ENCODE peak calls at places on chromosomes 2 and 18, in ten cellular contexts. S, P, Z, U, K, R, Y, L, G and I are unnamed samples.

GRCh38 chr2:184680825-184681224 is 82.5 kb downstream of the ZNF804A start:
- DNase-seq in Z (no peak), G (no peak), R (no peak), Y (no peak), K (no peak), S (no peak), L (no peak), P (no peak), U (no peak), I (no peak)

GRCh38 chr2:167944825-167945659 is 302.4 kb downstream of the STK39 start:
- DNase-seq in R (no peak), U (no peak), L (no peak), P (no peak), K (no peak), Z (no peak), Y (no peak), G (no peak), S (no peak), I (no peak)

GRCh38 chr2:196277002-196277401 is 105.6 kb upstream of the STK17B start:
- DNase-seq in U (no peak), K (no peak), L (no peak), Z (no peak), P (peak; percentile 61), Y (peak; percentile 40), R (no peak), S (no peak), G (peak; percentile 64), I (peak; percentile 5)

GRCh38 chr2:162067596-162067995 is 6.4 kb downstream of the DPP4 start:
- DNase-seq in P (no peak), G (no peak), Z (no peak), U (no peak), L (no peak), R (no peak), K (no peak), S (no peak), Y (no peak), I (no peak)

GRCh38 chr2:149627402-149627801 is 39.8 kb upstream of the MMADHC start:
- DNase-seq in S (no peak), Y (no peak), R (no peak), K (no peak), L (no peak), U (no peak), G (no peak), P (no peak), Z (no peak), I (no peak)

GRCh38 chr2:10935953-10936942 is 24.5 kb downstream of the KCNF1 start:
- DNase-seq in Y (no peak), S (peak; percentile 87), L (peak; percentile 99), U (peak; percentile 18), K (no peak), G (no peak), Z (no peak), R (no peak), P (peak; percentile 59), I (no peak)

GRCh38 chr2:217902281-217903141 is 100.3 kb downstream of the TNS1 start:
- DNase-seq in Z (no peak), L (peak; percentile 87), Y (peak; percentile 43), U (peak; percentile 96), P (no peak), G (no peak), S (no peak), K (no peak), R (peak; percentile 88), I (no peak)

GRCh38 chr18:11654736-11655604 is 34.1 kb upstream of the GNAL start:
- DNase-seq in P (peak; percentile 49), U (no peak), Y (no peak), G (peak; percentile 16), L (peak; percentile 37), S (peak; percentile 92), Z (no peak), K (no peak), R (peak; percentile 49), I (peak; percentile 35)

GRCh38 chr2:3605013-3605961 is 10.4 kb downstream of the COLEC11 start:
- DNase-seq in L (peak; percentile 99), U (no peak), R (no peak), G (no peak), P (no peak), Y (peak; percentile 26), K (no peak), S (no peak), Z (no peak), I (no peak)

GRCh38 chr2:241379481-241380480 is 23.7 kb downstream of the FARP2 start:
- DNase-seq in U (no peak), L (no peak), G (no peak), S (no peak), K (no peak), Z (no peak), P (peak; percentile 76), Y (no peak), R (no peak), I (no peak)

GRCh38 chr2:241386519-241386918 is 30.4 kb downstream of the FARP2 start:
- DNase-seq in S (no peak), U (no peak), G (no peak), Z (no peak), R (no peak), K (no peak), Y (no peak), L (no peak), P (no peak), I (no peak)

GRCh38 chr2:241378816-241379215 is 22.7 kb downstream of the FARP2 start:
- DNase-seq in K (no peak), Y (no peak), L (no peak), S (no peak), P (peak; percentile 68), G (no peak), U (no peak), Z (no peak), R (no peak), I (no peak)

GRCh38 chr2:241376808-241377207 is 20.7 kb downstream of the FARP2 start:
- DNase-seq in K (no peak), P (peak; percentile 35), G (no peak), S (no peak), Z (no peak), U (no peak), L (no peak), Y (no peak), R (no peak), I (no peak)

GRCh38 chr2:241381872-241382271 is 25.8 kb downstream of the FARP2 start:
- DNase-seq in R (no peak), U (no peak), Z (no peak), S (no peak), K (no peak), P (no peak), Y (no peak), L (no peak), G (no peak), I (no peak)
- H3K4me1 ChIP-seq in R (peaks cover 5% of the 10 kb centered on the region), U (peaks cover 21% of the 10 kb centered on the region), Z (peaks cover 26% of the 10 kb centered on the region), S (no peaks in the 10 kb centered on the region), K (no peaks in the 10 kb centered on the region), P (peaks cover 28% of the 10 kb centered on the region), Y (no peaks in the 10 kb centered on the region), L (no peaks in the 10 kb centered on the region), G (no peaks in the 10 kb centered on the region), I (no peaks in the 10 kb centered on the region)

DNA sequence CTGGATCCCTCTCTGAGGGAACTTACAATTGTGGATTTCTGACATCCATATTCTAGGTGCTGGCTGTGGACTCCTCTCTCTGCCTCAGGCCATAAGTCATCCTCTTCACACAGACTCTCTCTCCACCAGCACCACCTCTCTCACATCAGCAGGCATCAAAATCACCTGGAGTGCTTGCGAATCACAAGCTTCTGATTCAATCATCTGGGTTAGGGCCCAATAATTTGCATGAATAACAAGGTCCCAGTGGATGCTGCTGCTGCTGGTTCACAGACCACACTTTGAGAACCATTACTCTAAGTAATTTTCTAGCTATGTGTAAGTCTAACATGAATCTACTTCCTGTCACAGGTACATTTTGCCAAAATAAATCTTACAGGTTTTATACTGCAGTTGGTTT is 214.9 kb downstream of the DSEL start:
- DNase-seq in P (no peak), K (no peak), Y (no peak), Z (no peak), U (no peak), R (no peak), L (no peak), G (no peak), S (no peak), I (no peak)
- H3K27ac ChIP-seq in P (no peak overlapping the region), K (no peak overlapping the region), Y (no peak overlapping the region), Z (no peak overlapping the region), U (no peak overlapping the region), R (no peak overlapping the region), L (no peak overlapping the region), G (no peak overlapping the region), S (no peak overlapping the region), I (no peak overlapping the region)

GRCh38 chr2:694174-694573 is 17.0 kb upstream of the TMEM18 start:
- DNase-seq in G (no peak), R (no peak), K (no peak), L (no peak), S (no peak), U (no peak), Z (no peak), Y (no peak), P (no peak), I (no peak)
- H3K4me1 ChIP-seq in G (no peaks in the 10 kb centered on the region), R (peaks cover 5% of the 10 kb centered on the region), K (no peaks in the 10 kb centered on the region), L (no peaks in the 10 kb centered on the region), S (no peaks in the 10 kb centered on the region), U (peaks cover 3% of the 10 kb centered on the region), Z (peaks cover 9% of the 10 kb centered on the region), Y (no peaks in the 10 kb centered on the region), P (no peaks in the 10 kb centered on the region), I (no peaks in the 10 kb centered on the region)

GRCh38 chr2:96663177-96663576 is 20.6 kb downstream of the FER1L5 start:
- DNase-seq in K (no peak), L (no peak), Y (no peak), G (no peak), S (no peak), Z (no peak), U (no peak), R (no peak), P (no peak), I (no peak)

GRCh38 chr2:96662360-96662759 is 19.8 kb downstream of the FER1L5 start:
- DNase-seq in P (no peak), Y (no peak), R (no peak), G (no peak), K (no peak), S (no peak), U (no peak), Z (no peak), L (no peak), I (no peak)

GRCh38 chr2:96664366-96664765 is 21.8 kb downstream of the FER1L5 start:
- DNase-seq in R (no peak), K (no peak), S (no peak), Z (no peak), Y (no peak), L (no peak), U (no peak), P (no peak), G (no peak), I (no peak)

GRCh38 chr2:96663829-96664228 is 21.3 kb downstream of the FER1L5 start:
- DNase-seq in L (no peak), P (no peak), K (no peak), S (no peak), Z (no peak), Y (no peak), U (no peak), R (no peak), G (no peak), I (no peak)

DNA sequence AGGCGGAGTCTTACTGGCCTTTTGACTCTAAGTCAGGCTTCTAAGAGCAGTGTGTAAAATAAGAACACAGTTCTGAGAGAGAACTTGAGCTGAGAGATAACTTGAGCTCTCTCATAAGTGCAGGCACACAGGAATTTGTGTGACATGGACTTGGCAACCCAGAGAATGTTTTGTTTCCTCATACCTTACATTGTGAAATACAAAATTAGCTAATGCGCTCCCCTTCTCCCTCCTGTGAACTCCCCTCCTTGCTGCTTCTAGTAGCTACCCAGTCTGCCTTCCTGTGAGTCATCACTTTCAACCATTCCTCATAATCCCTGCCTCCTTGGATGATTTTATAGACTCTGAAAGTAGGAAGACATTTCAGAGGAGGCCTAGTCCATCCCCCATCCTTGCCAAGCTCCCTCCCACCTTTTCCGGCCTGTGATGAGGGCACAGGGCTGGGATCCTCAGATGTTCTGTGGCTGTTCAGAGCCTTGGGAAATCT is 22.6 kb downstream of the FER1L5 start:
- DNase-seq in S (no peak), P (no peak), L (peak; percentile 89), R (peak; percentile 64), U (peak; percentile 79), K (no peak), Y (no peak), Z (no peak), G (no peak), I (no peak)
- H3K27ac ChIP-seq in S (no peak overlapping the region), P (no peak overlapping the region), L (peak overlapping the region; percentile 88), R (peak overlapping the region; percentile 86), U (no peak overlapping the region), K (no peak overlapping the region), Y (peak overlapping the region; percentile 22), Z (peak overlapping the region; percentile 70), G (no peak overlapping the region), I (no peak overlapping the region)